ENCODE peak calls at places on chromosome 10, in ten cellular contexts. D is right lobe of liver, T is GM12865, M is glutamatergic neuron, P is left ventricle myocardium inferior, X is coronary artery, Z is HFF-Myc, O is Caco-2, S is WERI-Rb-1, F is lower leg skin. I is an unnamed sample.

GRCh38 chr10:116470768-116471415 is 43.2 kb downstream of the PNLIPRP3 start:
- DNase-seq in Z (peak; percentile 1), O (peak; percentile 49), F (no peak), T (no peak), S (peak; percentile 42), M (peak; percentile 53), X (no peak), D (peak; percentile 55), P (no peak), I (no peak)

GRCh38 chr10:100908378-100908777 is 4.4 kb upstream of the SLF2 start:
- DNase-seq in F (no peak), D (no peak), S (no peak), O (no peak), Z (no peak), X (no peak), T (no peak), P (no peak), M (no peak), I (no peak)

GRCh38 chr10:47283848-47284247 is 16.1 kb upstream of the GDF10 start:
- DNase-seq in M (no peak), F (peak; percentile 50), O (no peak), X (no peak), T (no peak), P (no peak), Z (no peak), D (no peak), S (no peak), I (no peak)

GRCh38 chr10:75544923-75545322 is 113.5 kb downstream of the LRMDA start:
- DNase-seq in T (no peak), P (no peak), Z (no peak), F (no peak), S (no peak), M (no peak), X (no peak), O (no peak), D (no peak), I (no peak)

GRCh38 chr10:119734396-119735332 is 8.8 kb downstream of the INPP5F start:
- DNase-seq in T (no peak), D (no peak), O (no peak), X (no peak), F (no peak), M (no peak), Z (no peak), S (no peak), P (no peak), I (no peak)

GRCh38 chr10:11345224-11346054 is 266.0 kb downstream of the USP6NL start:
- DNase-seq in M (no peak), X (no peak), O (no peak), D (no peak), S (no peak), P (no peak), F (no peak), T (peak; percentile 60), Z (no peak), I (no peak)

GRCh38 chr10:69742928-69743602 is 58.6 kb upstream of the COL13A1 start:
- DNase-seq in M (peak; percentile 83), F (no peak), S (peak; percentile 67), T (no peak), P (no peak), X (no peak), O (no peak), D (no peak), Z (no peak), I (no peak)

GRCh38 chr10:110681023-110681681 is 37.0 kb downstream of the RBM20 start:
- DNase-seq in O (peak; percentile 57), X (no peak), M (peak; percentile 78), D (no peak), P (peak; percentile 31), S (peak; percentile 67), Z (no peak), T (peak; percentile 38), F (no peak), I (no peak)

GRCh38 chr10:123149162-123149567 is 1.2 kb downstream of the HMX2 start:
- DNase-seq in D (no peak), X (no peak), P (no peak), T (no peak), M (peak; percentile 22), Z (no peak), O (no peak), F (no peak), S (no peak), I (no peak)

GRCh38 chr10:123148414-123149161 is 652 bp downstream of the HMX2 start:
- DNase-seq in P (no peak), X (no peak), O (no peak), D (no peak), Z (no peak), M (peak; percentile 34), S (no peak), T (no peak), F (no peak), I (no peak)

GRCh38 chr10:123146013-123146891 is 1.7 kb upstream of the HMX2 start:
- DNase-seq in X (no peak), M (peak; percentile 82), F (no peak), S (peak; percentile 37), O (no peak), D (no peak), P (no peak), Z (no peak), T (no peak), I (no peak)

GRCh38 chr10:123146892-123147634 is 873 bp upstream of the HMX2 start:
- DNase-seq in M (no peak), F (no peak), Z (no peak), O (no peak), P (no peak), S (peak; percentile 30), X (no peak), D (no peak), T (no peak), I (no peak)

GRCh38 chr10:123147635-123148413 is at the start of gene HMX2:
- DNase-seq in M (peak; percentile 62), S (no peak), F (no peak), O (peak; percentile 65), Z (no peak), X (no peak), T (peak; percentile 56), P (no peak), D (no peak), I (no peak)
- TF ChIP-seq CTCF in M (no peak), S (peak; percentile 16), F (no peak), O (no peak), Z (no peak), X (no peak), T (no peak), P (no peak), D (no peak), I (no peak)

DNA sequence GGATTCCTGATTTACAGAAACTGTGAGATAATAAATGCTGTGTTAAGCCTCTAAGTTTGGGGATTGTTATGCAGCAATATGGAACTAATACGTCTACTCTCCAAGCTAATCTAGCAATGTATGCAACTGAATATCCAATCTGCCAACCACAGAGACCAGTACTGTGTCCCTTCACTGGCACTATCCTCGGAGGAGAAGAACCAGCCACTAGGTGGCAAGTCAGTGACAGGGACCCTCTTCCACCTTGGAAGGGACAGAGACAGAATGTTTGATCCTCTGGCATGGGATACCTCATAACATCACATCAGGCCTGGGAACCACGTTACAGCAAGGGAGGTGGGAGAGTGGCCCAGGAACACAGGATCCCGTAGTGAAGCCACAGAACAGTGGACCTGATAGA is 96.4 kb downstream of the CREM start:
- DNase-seq in X (no peak), M (no peak), P (no peak), D (no peak), O (no peak), T (no peak), S (no peak), F (no peak), Z (no peak), I (no peak)
- TF ChIP-seq CTCF in X (no peak), M (no peak), P (no peak), D (no peak), O (peak; percentile 57), T (no peak), S (peak; percentile 41), F (no peak), Z (peak; percentile 13), I (no peak)

GRCh38 chr10:89217057-89217990 is 10.2 kb upstream of the CH25H start:
- DNase-seq in M (peak; percentile 46), O (no peak), F (no peak), D (no peak), Z (no peak), P (peak; percentile 33), T (peak; percentile 72), S (peak; percentile 28), X (no peak), I (no peak)

GRCh38 chr10:89215511-89215910 is 8.4 kb upstream of the CH25H start:
- DNase-seq in T (no peak), X (no peak), S (no peak), P (no peak), M (no peak), Z (no peak), F (no peak), D (no peak), O (no peak), I (no peak)

GRCh38 chr10:89213191-89213808 is 6.2 kb upstream of the CH25H start:
- DNase-seq in F (no peak), X (no peak), D (no peak), O (no peak), P (no peak), S (no peak), T (peak; percentile 46), Z (no peak), M (no peak), I (no peak)

GRCh38 chr10:89214766-89215165 is 7.6 kb upstream of the CH25H start:
- DNase-seq in M (no peak), Z (no peak), T (no peak), F (no peak), X (no peak), P (no peak), O (no peak), D (no peak), S (no peak), I (no peak)

DNA sequence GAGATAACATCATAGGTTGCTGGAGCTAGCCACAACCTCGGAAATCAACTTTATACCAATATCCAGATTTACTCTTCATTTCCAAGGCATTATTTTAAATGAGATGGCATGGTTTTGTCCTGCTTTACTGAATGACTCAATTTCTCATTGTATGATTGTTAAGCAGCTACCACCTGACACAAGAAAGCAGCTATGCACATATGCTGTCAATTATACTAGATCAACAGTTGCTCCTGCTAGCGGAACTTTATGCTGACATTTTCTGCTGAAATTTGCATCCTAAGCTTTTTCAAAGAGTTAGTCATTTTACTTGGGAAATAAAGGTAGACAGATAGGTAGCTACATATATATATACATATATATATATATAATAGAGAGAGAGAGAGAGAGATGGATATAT is 8.9 kb upstream of the CH25H start:
- DNase-seq in X (no peak), S (no peak), Z (no peak), F (no peak), P (no peak), M (no peak), O (no peak), D (no peak), T (no peak), I (no peak)
- TF ChIP-seq CTCF in X (no peak), S (no peak), Z (no peak), F (no peak), P (no peak), M (no peak), O (no peak), D (no peak), T (no peak), I (no peak)

DNA sequence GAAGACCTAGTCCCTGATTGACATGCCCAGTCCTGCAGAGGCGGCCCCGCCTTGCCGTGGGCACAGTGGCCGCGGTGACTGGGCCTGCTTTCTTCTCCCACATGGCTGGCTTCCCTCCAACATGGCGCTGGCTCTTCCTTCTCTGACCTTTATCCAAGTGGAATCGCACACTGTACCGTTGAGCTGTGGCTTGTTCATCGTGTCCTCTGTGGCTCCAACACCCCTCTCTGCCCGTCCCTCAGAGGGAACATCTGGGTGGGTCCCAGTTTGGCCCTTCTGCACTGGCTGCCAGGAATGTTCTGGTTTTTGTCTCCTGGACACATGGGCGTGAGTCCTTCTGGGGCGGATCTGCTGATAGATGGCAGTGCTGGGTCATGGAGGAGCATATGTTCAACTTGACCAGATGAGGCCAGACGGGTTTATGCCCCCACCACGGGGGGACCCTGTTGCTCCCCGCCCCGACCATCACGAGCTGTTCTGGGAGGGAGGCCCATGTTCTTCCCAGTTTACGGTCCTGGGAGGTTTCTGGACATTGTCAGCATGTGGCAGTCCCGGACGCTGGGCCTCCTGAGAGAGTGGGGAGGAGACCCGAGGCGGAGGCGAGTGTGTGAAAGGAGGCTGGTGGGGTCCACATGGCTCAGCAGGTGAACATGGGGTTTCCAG is 63.5 kb downstream of the LHPP start:
- DNase-seq in Z (peak; percentile 6), X (no peak), P (peak; percentile 73), O (no peak), D (peak; percentile 83), M (no peak), F (no peak), T (no peak), S (no peak), I (no peak)
- TF ChIP-seq CTCF in Z (no peak), X (no peak), P (no peak), O (no peak), D (no peak), M (no peak), F (no peak), T (no peak), S (no peak), I (no peak)

I was measured in osteocyte.